ENCODE peak calls at places on chromosomes 1 and 21, in seven cellular contexts. One of them, this sample, is unnamed.

GRCh38 chr1:153973478-153973877 is 4.0 kb downstream of the JTB start:
- DNase-seq in cerebellar cortex: no peak
- DNase-seq in RPMI7951: no peak
- DNase-seq in MV-4-11: no peak
- DNase-seq in A549: no peak
- DNase-seq in KG1: no peak
- DNase-seq in retinal pigment epithelial cell: no peak
- DNase-seq in this sample: no peak

GRCh38 chr21:23384679-23385078 is 2222.6 kb downstream of the MRPL39 start:
- DNase-seq in cerebellar cortex: no peak
- DNase-seq in RPMI7951: no peak
- DNase-seq in MV-4-11: no peak
- DNase-seq in A549: no peak
- DNase-seq in KG1: no peak
- DNase-seq in retinal pigment epithelial cell: no peak
- DNase-seq in this sample: no peak

GRCh38 chr1:203625623-203626189 is 926 bp upstream of the ATP2B4 start:
- DNase-seq in cerebellar cortex: peak
- DNase-seq in RPMI7951: peak
- DNase-seq in MV-4-11: peak
- DNase-seq in A549: no peak
- DNase-seq in KG1: peak
- DNase-seq in retinal pigment epithelial cell: no peak
- DNase-seq in this sample: peak

GRCh38 chr1:24373710-24374109 is 39.9 kb downstream of the STPG1 start:
- DNase-seq in cerebellar cortex: no peak
- DNase-seq in RPMI7951: no peak
- DNase-seq in MV-4-11: no peak
- DNase-seq in A549: no peak
- DNase-seq in KG1: no peak
- DNase-seq in retinal pigment epithelial cell: no peak
- DNase-seq in this sample: no peak

GRCh38 chr1:221200464-221200863 is 321.2 kb downstream of the HLX start:
- DNase-seq in cerebellar cortex: no peak
- DNase-seq in RPMI7951: no peak
- DNase-seq in MV-4-11: no peak
- DNase-seq in A549: no peak
- DNase-seq in KG1: no peak
- DNase-seq in retinal pigment epithelial cell: no peak
- DNase-seq in this sample: no peak

GRCh38 chr1:116825400-116825734 is 71.1 kb downstream of the CD2 start:
- DNase-seq in cerebellar cortex: no peak
- DNase-seq in RPMI7951: no peak
- DNase-seq in MV-4-11: no peak
- DNase-seq in A549: no peak
- DNase-seq in KG1: no peak
- DNase-seq in retinal pigment epithelial cell: no peak
- DNase-seq in this sample: no peak

GRCh38 chr1:34928066-34928864 is 1.2 kb downstream of the DLGAP3 start:
- DNase-seq in cerebellar cortex: peak
- DNase-seq in RPMI7951: no peak
- DNase-seq in MV-4-11: no peak
- DNase-seq in A549: no peak
- DNase-seq in KG1: no peak
- DNase-seq in retinal pigment epithelial cell: no peak
- DNase-seq in this sample: no peak

GRCh38 chr1:201493757-201494617 is 12.9 kb downstream of the CSRP1 start:
- DNase-seq in cerebellar cortex: no peak
- DNase-seq in RPMI7951: no peak
- DNase-seq in MV-4-11: no peak
- DNase-seq in A549: no peak
- DNase-seq in KG1: no peak
- DNase-seq in retinal pigment epithelial cell: peak
- DNase-seq in this sample: no peak

GRCh38 chr1:225823811-225824261 is 13.9 kb downstream of the EPHX1 start:
- DNase-seq in cerebellar cortex: no peak
- DNase-seq in RPMI7951: no peak
- DNase-seq in MV-4-11: no peak
- DNase-seq in A549: no peak
- DNase-seq in KG1: no peak
- DNase-seq in retinal pigment epithelial cell: no peak
- DNase-seq in this sample: no peak

GRCh38 chr1:39592069-39592468 is 15.5 kb upstream of the PABPC4 start:
- DNase-seq in cerebellar cortex: no peak
- DNase-seq in RPMI7951: no peak
- DNase-seq in MV-4-11: no peak
- DNase-seq in A549: no peak
- DNase-seq in KG1: no peak
- DNase-seq in retinal pigment epithelial cell: no peak
- DNase-seq in this sample: no peak

GRCh38 chr1:235093013-235093618 is 35.5 kb downstream of the TOMM20 start:
- DNase-seq in cerebellar cortex: peak
- DNase-seq in RPMI7951: peak
- DNase-seq in MV-4-11: peak
- DNase-seq in A549: peak
- DNase-seq in KG1: no peak
- DNase-seq in retinal pigment epithelial cell: no peak
- DNase-seq in this sample: no peak

GRCh38 chr1:43799656-43800629 is 92.6 kb downstream of the ST3GAL3 start:
- DNase-seq in cerebellar cortex: no peak
- DNase-seq in RPMI7951: peak
- DNase-seq in MV-4-11: no peak
- DNase-seq in A549: no peak
- DNase-seq in KG1: no peak
- DNase-seq in retinal pigment epithelial cell: no peak
- DNase-seq in this sample: no peak

GRCh38 chr1:2014181-2014580 is 5.0 kb upstream of the GABRD start:
- DNase-seq in cerebellar cortex: no peak
- DNase-seq in RPMI7951: no peak
- DNase-seq in MV-4-11: no peak
- DNase-seq in A549: no peak
- DNase-seq in KG1: no peak
- DNase-seq in retinal pigment epithelial cell: no peak
- DNase-seq in this sample: no peak

GRCh38 chr1:162633327-162633762 is 1.1 kb downstream of the DDR2 start:
- DNase-seq in cerebellar cortex: peak
- DNase-seq in RPMI7951: peak
- DNase-seq in MV-4-11: no peak
- DNase-seq in A549: no peak
- DNase-seq in KG1: no peak
- DNase-seq in retinal pigment epithelial cell: no peak
- DNase-seq in this sample: no peak

GRCh38 chr1:2347409-2347785 is 44.0 kb downstream of the MORN1 start:
- DNase-seq in cerebellar cortex: no peak
- DNase-seq in RPMI7951: no peak
- DNase-seq in MV-4-11: no peak
- DNase-seq in A549: no peak
- DNase-seq in KG1: no peak
- DNase-seq in retinal pigment epithelial cell: no peak
- DNase-seq in this sample: no peak

GRCh38 chr1:163664706-163665321 is 343.1 kb downstream of the NUF2 start:
- DNase-seq in cerebellar cortex: no peak
- DNase-seq in RPMI7951: no peak
- DNase-seq in MV-4-11: no peak
- DNase-seq in A549: no peak
- DNase-seq in KG1: no peak
- DNase-seq in retinal pigment epithelial cell: no peak
- DNase-seq in this sample: no peak

GRCh38 chr1:67479146-67479891 is 49.1 kb upstream of the SERBP1 start:
- DNase-seq in cerebellar cortex: no peak
- DNase-seq in RPMI7951: peak
- DNase-seq in MV-4-11: no peak
- DNase-seq in A549: no peak
- DNase-seq in KG1: no peak
- DNase-seq in retinal pigment epithelial cell: no peak
- DNase-seq in this sample: no peak

GRCh38 chr1:176469450-176469985 is 6.5 kb downstream of the PAPPA2 start:
- DNase-seq in cerebellar cortex: no peak
- DNase-seq in RPMI7951: peak
- DNase-seq in MV-4-11: no peak
- DNase-seq in A549: no peak
- DNase-seq in KG1: no peak
- DNase-seq in retinal pigment epithelial cell: no peak
- DNase-seq in this sample: no peak

GRCh38 chr1:229370601-229371021 is 27.8 kb upstream of the CCSAP start:
- DNase-seq in cerebellar cortex: peak
- DNase-seq in RPMI7951: peak
- DNase-seq in MV-4-11: peak
- DNase-seq in A549: no peak
- DNase-seq in KG1: no peak
- DNase-seq in retinal pigment epithelial cell: no peak
- DNase-seq in this sample: no peak

GRCh38 chr1:8974551-8974950 is 28.9 kb downstream of the CA6 start:
- DNase-seq in cerebellar cortex: no peak
- DNase-seq in RPMI7951: no peak
- DNase-seq in MV-4-11: no peak
- DNase-seq in A549: no peak
- DNase-seq in KG1: no peak
- DNase-seq in retinal pigment epithelial cell: no peak
- DNase-seq in this sample: no peak

GRCh38 chr1:99850458-99850974 is 355 bp downstream of the AGL start:
- DNase-seq in cerebellar cortex: peak
- DNase-seq in RPMI7951: no peak
- DNase-seq in MV-4-11: no peak
- DNase-seq in A549: no peak
- DNase-seq in KG1: no peak
- DNase-seq in retinal pigment epithelial cell: no peak
- DNase-seq in this sample: no peak

GRCh38 chr1:51220548-51220947 is 15.5 kb upstream of the RNF11 start:
- DNase-seq in cerebellar cortex: no peak
- DNase-seq in RPMI7951: no peak
- DNase-seq in MV-4-11: no peak
- DNase-seq in A549: no peak
- DNase-seq in KG1: no peak
- DNase-seq in retinal pigment epithelial cell: no peak
- DNase-seq in this sample: no peak

GRCh38 chr1:151756291-151756690 is 7.0 kb downstream of the MRPL9 start:
- DNase-seq in cerebellar cortex: no peak
- DNase-seq in RPMI7951: peak
- DNase-seq in MV-4-11: no peak
- DNase-seq in A549: no peak
- DNase-seq in KG1: no peak
- DNase-seq in retinal pigment epithelial cell: no peak
- DNase-seq in this sample: no peak

GRCh38 chr1:109425391-109425790 is 857 bp downstream of the PSMA5 start:
- DNase-seq in cerebellar cortex: no peak
- DNase-seq in RPMI7951: peak
- DNase-seq in MV-4-11: peak
- DNase-seq in A549: no peak
- DNase-seq in KG1: no peak
- DNase-seq in retinal pigment epithelial cell: no peak
- DNase-seq in this sample: no peak

GRCh38 chr1:38826262-38826661 is 33.3 kb downstream of the RRAGC start:
- DNase-seq in cerebellar cortex: no peak
- DNase-seq in RPMI7951: no peak
- DNase-seq in MV-4-11: no peak
- DNase-seq in A549: no peak
- DNase-seq in KG1: no peak
- DNase-seq in retinal pigment epithelial cell: peak
- DNase-seq in this sample: no peak

GRCh38 chr1:70475023-70475422 is 64.0 kb downstream of the CTH start:
- DNase-seq in cerebellar cortex: no peak
- DNase-seq in RPMI7951: no peak
- DNase-seq in MV-4-11: no peak
- DNase-seq in A549: no peak
- DNase-seq in KG1: no peak
- DNase-seq in retinal pigment epithelial cell: no peak
- DNase-seq in this sample: no peak

GRCh38 chr1:216528816-216529215 is 105.6 kb upstream of the USH2A start:
- DNase-seq in cerebellar cortex: no peak
- DNase-seq in RPMI7951: no peak
- DNase-seq in MV-4-11: no peak
- DNase-seq in A549: no peak
- DNase-seq in KG1: no peak
- DNase-seq in retinal pigment epithelial cell: no peak
- DNase-seq in this sample: no peak

GRCh38 chr1:206921772-206922265 is at the start of gene FCMR:
- DNase-seq in cerebellar cortex: no peak
- DNase-seq in RPMI7951: no peak
- DNase-seq in MV-4-11: peak
- DNase-seq in A549: no peak
- DNase-seq in KG1: peak
- DNase-seq in retinal pigment epithelial cell: no peak
- DNase-seq in this sample: no peak

GRCh38 chr1:187413770-187414169 is 585.0 kb downstream of the PLA2G4A start:
- DNase-seq in cerebellar cortex: peak
- DNase-seq in RPMI7951: no peak
- DNase-seq in MV-4-11: no peak
- DNase-seq in A549: no peak
- DNase-seq in KG1: no peak
- DNase-seq in retinal pigment epithelial cell: no peak
- DNase-seq in this sample: no peak

GRCh38 chr1:236394016-236394481 is at the start of gene EDARADD:
- DNase-seq in cerebellar cortex: no peak
- DNase-seq in RPMI7951: peak
- DNase-seq in MV-4-11: no peak
- DNase-seq in A549: no peak
- DNase-seq in KG1: no peak
- DNase-seq in retinal pigment epithelial cell: no peak
- DNase-seq in this sample: no peak

GRCh38 chr1:244171241-244171985 is 120.3 kb downstream of the ZBTB18 start:
- DNase-seq in cerebellar cortex: peak
- DNase-seq in RPMI7951: no peak
- DNase-seq in MV-4-11: no peak
- DNase-seq in A549: no peak
- DNase-seq in KG1: no peak
- DNase-seq in retinal pigment epithelial cell: no peak
- DNase-seq in this sample: no peak

GRCh38 chr1:183283286-183283685 is 97.2 kb downstream of the LAMC2 start:
- DNase-seq in cerebellar cortex: no peak
- DNase-seq in RPMI7951: no peak
- DNase-seq in MV-4-11: no peak
- DNase-seq in A549: no peak
- DNase-seq in KG1: no peak
- DNase-seq in retinal pigment epithelial cell: no peak
- DNase-seq in this sample: no peak

GRCh38 chr1:160129046-160129445 is 13.5 kb downstream of the ATP1A2 start:
- DNase-seq in cerebellar cortex: no peak
- DNase-seq in RPMI7951: peak
- DNase-seq in MV-4-11: no peak
- DNase-seq in A549: no peak
- DNase-seq in KG1: no peak
- DNase-seq in retinal pigment epithelial cell: no peak
- DNase-seq in this sample: no peak

GRCh38 chr21:25952306-25952705 is 217.5 kb downstream of the GABPA start:
- DNase-seq in cerebellar cortex: no peak
- DNase-seq in RPMI7951: no peak
- DNase-seq in MV-4-11: no peak
- DNase-seq in A549: no peak
- DNase-seq in KG1: no peak
- DNase-seq in retinal pigment epithelial cell: no peak
- DNase-seq in this sample: no peak

GRCh38 chr1:56425494-56425860 is 153.9 kb downstream of the PLPP3 start:
- DNase-seq in cerebellar cortex: no peak
- DNase-seq in RPMI7951: no peak
- DNase-seq in MV-4-11: no peak
- DNase-seq in A549: no peak
- DNase-seq in KG1: no peak
- DNase-seq in retinal pigment epithelial cell: no peak
- DNase-seq in this sample: no peak

GRCh38 chr1:43687301-43688108 is 19.8 kb upstream of the ST3GAL3 start:
- DNase-seq in cerebellar cortex: no peak
- DNase-seq in RPMI7951: no peak
- DNase-seq in MV-4-11: no peak
- DNase-seq in A549: no peak
- DNase-seq in KG1: no peak
- DNase-seq in retinal pigment epithelial cell: no peak
- DNase-seq in this sample: no peak

GRCh38 chr1:32316906-32317282 is 19.1 kb downstream of the MARCKSL1 start:
- DNase-seq in cerebellar cortex: no peak
- DNase-seq in RPMI7951: no peak
- DNase-seq in MV-4-11: no peak
- DNase-seq in A549: no peak
- DNase-seq in KG1: no peak
- DNase-seq in retinal pigment epithelial cell: no peak
- DNase-seq in this sample: no peak

GRCh38 chr1:151472852-151473731 is 13.8 kb upstream of the POGZ start:
- DNase-seq in cerebellar cortex: peak
- DNase-seq in RPMI7951: peak
- DNase-seq in MV-4-11: no peak
- DNase-seq in A549: no peak
- DNase-seq in KG1: no peak
- DNase-seq in retinal pigment epithelial cell: no peak
- DNase-seq in this sample: no peak

This sample was measured in HL-60.